ENCODE peak calls at places on chromosomes 11 and 22, in eight cellular contexts. Q is GM12892, N is upper lobe of left lung, L is stomach, C is GM12891, Z is adrenal gland, T is lower leg skin, F is esophagus squamous epithelium. A is an unnamed sample.

GRCh38 chr11:57800444-57801184 is 39.0 kb downstream of the CTNND1 start:
- DNase-seq in L (no peak), F (no peak), C (peak), T (no peak), N (no peak), Z (no peak), Q (peak), A (peak)

GRCh38 chr11:2940166-2940929 is 11.1 kb upstream of the PHLDA2 start:
- DNase-seq in Q (no peak), T (no peak), L (peak), N (peak), Z (peak), F (no peak), C (no peak), A (peak)

GRCh38 chr22:17965538-17966402 is 58.6 kb downstream of the MICAL3 start:
- DNase-seq in Q (no peak), T (no peak), F (no peak), N (no peak), L (no peak), Z (no peak), C (no peak), A (no peak)

GRCh38 chr22:24554316-24555159 is at the start of gene GUCD1:
- DNase-seq in F (no peak), L (peak), C (no peak), Q (no peak), N (no peak), Z (peak), T (peak), A (peak)

GRCh38 chr11:130037058-130037457 is 32.6 kb upstream of the APLP2 start:
- DNase-seq in L (no peak), F (no peak), Q (no peak), C (no peak), N (no peak), T (no peak), Z (no peak), A (peak)

GRCh38 chr11:21190181-21190580 is 520.8 kb downstream of the NELL1 start:
- DNase-seq in Q (no peak), F (no peak), T (no peak), C (no peak), L (no peak), N (no peak), Z (no peak), A (no peak)

GRCh38 chr22:32571764-32572163 is 97.2 kb downstream of the FBXO7 start:
- DNase-seq in T (no peak), Z (no peak), F (no peak), Q (no peak), L (no peak), N (no peak), C (no peak), A (no peak)

GRCh38 chr22:46577361-46578249 is 40.2 kb upstream of the CELSR1 start:
- DNase-seq in Z (peak), N (peak), L (no peak), Q (no peak), F (no peak), C (no peak), T (no peak), A (no peak)

GRCh38 chr11:19656140-19656541 is 56.5 kb upstream of the NAV2 start:
- DNase-seq in Q (no peak), L (no peak), C (no peak), N (no peak), F (no peak), T (no peak), Z (no peak), A (no peak)

GRCh38 chr11:117143390-117143789 is 697 bp upstream of the PAFAH1B2 start:
- DNase-seq in Q (no peak), L (peak), C (no peak), T (peak), N (peak), Z (peak), F (no peak), A (peak)

GRCh38 chr22:17741866-17742527 is 32.3 kb downstream of the BID start:
- DNase-seq in Z (no peak), C (no peak), L (no peak), F (no peak), T (no peak), N (no peak), Q (no peak), A (no peak)

GRCh38 chr22:29798801-29799200 is 31.6 kb downstream of the UQCR10 start:
- DNase-seq in F (no peak), Z (peak), Q (no peak), L (peak), N (no peak), C (no peak), T (no peak), A (no peak)

GRCh38 chr11:3003396-3004231 is 11.5 kb upstream of the NAP1L4 start:
- DNase-seq in T (no peak), Q (no peak), L (peak), C (no peak), N (no peak), Z (no peak), F (no peak), A (no peak)

GRCh38 chr11:99937330-99937729 is 749.8 kb upstream of the ARHGAP42 start:
- DNase-seq in Z (no peak), F (no peak), C (no peak), N (no peak), T (no peak), L (no peak), Q (no peak), A (no peak)

GRCh38 chr22:48858856-48859255 is 968.8 kb downstream of the BRD1 start:
- DNase-seq in Z (no peak), L (no peak), T (no peak), Q (no peak), C (no peak), F (no peak), N (no peak), A (no peak)

GRCh38 chr22:23287136-23288095 is 107.1 kb downstream of the BCR start:
- DNase-seq in C (no peak), T (no peak), Q (no peak), L (no peak), Z (no peak), N (no peak), F (no peak), A (no peak)

GRCh38 chr22:37581534-37581933 is 1.6 kb upstream of the LGALS2 start:
- DNase-seq in F (no peak), C (no peak), T (no peak), L (peak), N (peak), Z (peak), Q (no peak), A (no peak)

GRCh38 chr22:36493690-36494110 is 12.3 kb upstream of the TXN2 start:
- DNase-seq in T (no peak), F (no peak), Z (peak), N (peak), Q (peak), C (peak), L (no peak), A (no peak)

GRCh38 chr11:1706634-1707400 is 9.8 kb downstream of the KRTAP5-6 start:
- DNase-seq in N (peak), F (no peak), Q (no peak), C (no peak), Z (no peak), L (no peak), T (no peak), A (no peak)

GRCh38 chr22:22884010-22884887 is 3.4 kb upstream of the IGLL5 start:
- DNase-seq in L (peak), C (peak), T (peak), Q (peak), N (peak), Z (peak), F (no peak), A (peak)

GRCh38 chr11:68014157-68014965 is 4.2 kb downstream of the ALDH3B1 start:
- DNase-seq in Q (no peak), C (no peak), T (peak), N (peak), L (peak), F (no peak), Z (peak), A (peak)

GRCh38 chr11:79113099-79113498 is 327.7 kb downstream of the TENM4 start:
- DNase-seq in L (no peak), F (no peak), T (no peak), N (no peak), Z (no peak), C (no peak), Q (no peak), A (no peak)

GRCh38 chr22:40042312-40042711 is 47.6 kb downstream of the FAM83F start:
- DNase-seq in N (no peak), F (no peak), L (no peak), Z (no peak), Q (no peak), C (no peak), T (no peak), A (no peak)

GRCh38 chr11:109858152-109858551 is 235.0 kb upstream of the ZC3H12C start:
- DNase-seq in Q (no peak), C (no peak), Z (no peak), F (no peak), L (no peak), N (no peak), T (no peak), A (no peak)

GRCh38 chr11:43905788-43906187 is 25.2 kb downstream of the ALKBH3 start:
- DNase-seq in C (no peak), T (no peak), L (no peak), Z (peak), Q (no peak), F (no peak), N (no peak), A (no peak)

GRCh38 chr11:102458531-102458930 is 6.0 kb upstream of the TMEM123 start:
- DNase-seq in T (no peak), C (no peak), Z (no peak), N (no peak), F (no peak), L (no peak), Q (no peak), A (no peak)

DNA sequence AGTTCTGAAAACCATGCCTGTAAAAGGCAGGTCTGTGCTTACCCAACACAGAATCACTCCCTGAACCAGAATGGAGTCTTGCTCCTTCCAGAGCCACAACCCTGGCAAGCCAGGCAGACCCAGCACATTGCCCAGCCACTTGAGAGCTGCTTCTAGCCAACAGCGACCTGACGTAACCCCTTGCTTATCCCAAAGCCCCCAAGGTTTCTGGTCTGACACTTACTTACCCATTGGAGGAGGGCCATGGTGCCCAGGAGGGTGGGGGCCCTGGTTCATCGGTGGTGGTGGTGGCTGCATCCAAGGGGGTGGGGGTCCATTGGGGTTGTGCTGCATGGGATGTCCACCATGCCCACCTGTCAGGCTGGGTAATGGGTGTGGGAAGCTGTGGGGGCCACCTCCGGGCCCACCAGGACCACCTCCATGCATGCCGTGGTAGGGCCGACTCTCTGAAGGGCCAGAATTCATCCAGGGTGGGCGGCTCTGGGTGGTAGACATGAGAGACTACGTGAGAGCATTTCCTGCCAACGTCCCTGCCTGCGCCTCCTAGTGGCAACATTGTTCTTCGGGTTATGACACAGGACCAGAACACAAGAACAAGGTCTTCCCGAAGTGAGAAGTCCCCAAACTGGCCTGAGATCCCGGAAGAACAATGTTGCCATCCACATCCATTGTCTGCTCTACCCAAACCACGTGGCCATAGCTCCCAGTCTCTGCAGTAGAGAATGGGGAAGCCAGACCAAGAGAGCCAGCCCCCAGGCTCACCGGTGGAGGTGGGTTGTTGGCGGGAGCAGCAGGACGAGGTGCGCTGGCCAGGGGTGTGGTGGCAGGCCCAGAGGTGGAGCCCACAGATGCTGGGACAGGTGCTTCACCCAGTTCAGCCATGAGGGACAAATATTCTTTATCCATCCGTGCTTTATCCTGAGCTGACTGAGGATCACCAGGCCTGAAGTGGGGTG is 7.8 kb upstream of the PYGM start:
- DNase-seq in Q (peak), C (peak), F (no peak), Z (peak), T (no peak), L (peak), N (peak), A (no peak)
- TF ChIP-seq POLR2A in Q (peak), C (peak), F (no peak), Z (no peak), T (no peak), L (no peak), N (no peak), A (no peak)

GRCh38 chr11:8340299-8340698 is 76.6 kb upstream of the LMO1 start:
- DNase-seq in N (no peak), L (no peak), Q (no peak), C (no peak), F (no peak), T (no peak), Z (no peak), A (no peak)
- TF ChIP-seq POLR2A in N (no peak), L (no peak), Q (no peak), C (no peak), F (no peak), T (no peak), Z (no peak), A (no peak)

DNA sequence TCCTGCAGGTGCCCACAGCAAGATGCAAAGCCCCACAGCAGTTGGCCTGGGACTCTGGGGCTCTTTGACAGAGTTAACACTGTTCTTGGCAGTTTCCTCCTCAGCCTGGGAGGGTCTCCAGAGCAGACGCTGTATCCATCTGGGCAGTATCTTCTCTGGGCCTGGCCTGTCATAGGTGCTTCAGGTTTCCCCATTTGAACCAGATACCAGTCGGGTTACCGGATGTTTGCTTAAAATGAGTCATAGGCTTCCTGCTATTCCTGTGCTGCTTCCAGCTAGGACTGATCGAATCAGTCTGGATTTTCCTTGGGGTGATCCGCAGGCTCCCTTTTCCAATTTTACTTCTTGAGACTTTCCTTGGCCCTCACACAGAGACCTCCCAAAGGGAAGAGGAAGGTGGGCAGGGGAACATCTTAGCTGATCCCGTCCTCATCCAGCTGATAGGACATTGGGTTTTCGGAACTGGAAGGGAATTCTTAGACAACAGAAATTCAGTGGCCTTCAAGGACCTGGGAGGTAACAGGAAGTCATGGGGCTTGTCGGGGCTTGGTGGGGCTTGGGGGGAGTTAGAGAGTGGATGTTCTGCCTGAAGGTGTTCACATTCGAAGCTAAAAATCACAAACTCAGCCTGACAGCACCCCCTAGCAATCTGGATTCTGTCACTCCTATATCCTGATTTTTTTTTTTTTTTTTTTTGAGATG is 2.4 kb upstream of the RANGAP1 start:
- DNase-seq in C (no peak), F (no peak), Q (no peak), Z (peak), L (peak), N (peak), T (no peak), A (no peak)
- TF ChIP-seq POLR2A in C (no peak), F (no peak), Q (no peak), Z (peak), L (no peak), N (no peak), T (no peak), A (no peak)

DNA sequence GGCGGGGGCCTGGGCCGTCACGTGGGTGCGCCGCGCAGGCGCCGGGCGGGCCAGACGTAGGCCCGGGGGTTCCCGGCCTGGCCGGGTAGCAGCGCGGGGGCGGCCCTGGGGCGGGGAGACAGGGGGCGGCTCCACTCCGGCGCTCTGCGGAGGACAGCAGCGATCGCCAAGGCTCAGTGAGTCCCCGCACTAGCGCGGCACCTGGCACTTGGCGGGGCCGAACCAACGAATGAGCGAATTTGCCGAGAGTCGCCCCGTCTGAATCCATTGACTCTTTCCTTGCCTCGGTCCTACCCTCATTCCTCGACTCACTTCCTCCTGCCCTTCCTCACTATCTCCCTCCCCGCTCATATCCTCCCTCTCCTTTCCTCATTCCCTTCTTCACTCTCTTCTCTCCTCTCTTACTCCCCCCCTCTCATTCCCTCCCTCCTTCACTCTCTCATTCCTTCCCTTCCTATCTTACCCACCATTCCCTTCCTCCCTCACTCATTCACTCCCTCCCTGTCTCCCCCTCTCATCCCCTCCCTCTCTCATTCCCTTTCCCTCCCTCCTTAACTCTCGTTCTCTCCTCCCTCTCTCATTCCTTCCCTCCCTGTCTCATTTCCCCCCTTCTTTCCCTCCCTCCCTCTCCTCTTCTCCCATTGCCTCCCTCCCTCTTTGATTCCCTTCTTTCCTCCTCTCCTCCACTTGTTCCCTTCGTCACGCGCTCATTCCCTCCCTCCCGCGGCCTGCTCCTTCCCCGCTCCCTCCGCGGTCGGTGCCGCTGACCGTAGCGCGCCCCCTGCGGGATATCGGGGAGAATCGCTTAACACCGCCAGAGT is 476 bp upstream of the KLHL22 start:
- DNase-seq in Z (peak), L (peak), F (peak), Q (peak), N (peak), T (peak), C (peak), A (peak)
- TF ChIP-seq POLR2A in Z (peak), L (no peak), F (no peak), Q (no peak), N (peak), T (no peak), C (peak), A (peak)

GRCh38 chr11:76380977-76381719 is at the start of the genes GVQW3 and THAP12:
- DNase-seq in Z (peak), F (peak), T (peak), Q (peak), L (peak), C (peak), N (peak), A (peak)
- TF ChIP-seq POLR2A in Z (peak), F (no peak), T (no peak), Q (peak), L (no peak), C (no peak), N (peak), A (peak)

GRCh38 chr11:34356918-34357645 is 728 bp downstream of the ABTB2 start:
- DNase-seq in Q (peak), T (peak), L (peak), Z (peak), N (peak), C (peak), F (no peak), A (no peak)
- TF ChIP-seq POLR2A in Q (no peak), T (no peak), L (no peak), Z (peak), N (no peak), C (no peak), F (no peak), A (no peak)

GRCh38 chr22:45163417-45164216 is at the start of gene NUP50:
- DNase-seq in Q (peak), C (peak), Z (peak), L (peak), F (peak), T (peak), N (peak), A (peak)

GRCh38 chr22:45163074-45163416 is 680 bp upstream of the NUP50 start:
- DNase-seq in Z (peak), Q (peak), F (no peak), N (peak), L (no peak), T (no peak), C (peak), A (no peak)

GRCh38 chr22:45157907-45158306 is 5.8 kb upstream of the NUP50 start:
- DNase-seq in T (no peak), Q (no peak), L (no peak), F (no peak), N (no peak), Z (peak), C (no peak), A (no peak)

GRCh38 chr22:45162531-45162930 is 1.2 kb upstream of the NUP50 start:
- DNase-seq in N (no peak), Q (no peak), F (no peak), T (no peak), L (peak), Z (no peak), C (no peak), A (no peak)

GRCh38 chr22:45159652-45160462 is 3.9 kb upstream of the NUP50 start:
- DNase-seq in Z (peak), C (no peak), N (no peak), Q (no peak), T (no peak), L (peak), F (no peak), A (no peak)
- TF ChIP-seq POLR2A in Z (no peak), C (no peak), N (no peak), Q (no peak), T (no peak), L (no peak), F (no peak), A (no peak)

GRCh38 chr11:120511116-120511803 is at the start of gene GRIK4:
- DNase-seq in F (no peak), Z (peak), C (peak), T (peak), N (peak), Q (peak), L (peak), A (peak)
- TF ChIP-seq POLR2A in F (no peak), Z (no peak), C (no peak), T (no peak), N (no peak), Q (no peak), L (no peak), A (no peak)

GRCh38 chr11:12675951-12676711 is 1.9 kb downstream of the TEAD1 start:
- DNase-seq in Q (no peak), N (no peak), Z (no peak), T (no peak), F (no peak), C (no peak), L (no peak), A (no peak)

GRCh38 chr11:12673601-12673923 is 659 bp upstream of the TEAD1 start:
- DNase-seq in T (no peak), F (no peak), L (no peak), Q (no peak), Z (no peak), N (no peak), C (no peak), A (no peak)

GRCh38 chr11:12674936-12675696 is 895 bp downstream of the TEAD1 start:
- DNase-seq in N (no peak), T (no peak), C (no peak), L (peak), Q (no peak), Z (peak), F (no peak), A (no peak)

GRCh38 chr11:12674571-12674935 is 332 bp downstream of the TEAD1 start:
- DNase-seq in N (no peak), Z (peak), F (no peak), L (peak), C (peak), Q (peak), T (no peak), A (no peak)

GRCh38 chr11:12673924-12674570 is at the start of gene TEAD1:
- DNase-seq in Z (peak), L (peak), Q (peak), N (peak), T (peak), C (peak), F (no peak), A (peak)
- TF ChIP-seq POLR2A in Z (peak), L (no peak), Q (peak), N (no peak), T (no peak), C (no peak), F (no peak), A (peak)

A was measured in H54.